ENCODE peak calls at places on chromosomes 11 and 22, in seven cellular contexts. V is IMR-90, G is K562, K is adrenal gland, I is breast epithelium, N is right lobe of liver, R is spleen. O is an unnamed sample. For H3K4me1 and H3K36me3, the result is how much of the 10 kb centered on the place peaks cover.

GRCh38 chr11:45560153-45560934 is 105.1 kb downstream of the CHST1 start:
- DNase-seq in K (no peak), V (no peak), N (no peak), R (no peak), G (no peak), I (no peak), O (no peak)

GRCh38 chr22:42880815-42881214 is 23.7 kb upstream of the ARFGAP3 start:
- DNase-seq in V (no peak), K (no peak), R (no peak), G (no peak), N (no peak), I (no peak), O (no peak)

GRCh38 chr11:72220696-72221363 is 3.7 kb upstream of the INPPL1 start:
- DNase-seq in G (no peak), K (no peak), N (no peak), R (peak), V (no peak), I (no peak), O (no peak)

GRCh38 chr11:109132539-109132938 is 289.5 kb upstream of the C11orf87 start:
- DNase-seq in I (no peak), K (no peak), V (no peak), R (no peak), G (no peak), N (no peak), O (no peak)

GRCh38 chr11:99494065-99494464 is 473.3 kb downstream of the CNTN5 start:
- DNase-seq in G (no peak), V (no peak), R (no peak), K (no peak), N (no peak), I (no peak), O (no peak)

GRCh38 chr11:70703141-70704052 is 305.1 kb downstream of the CTTN start:
- DNase-seq in I (no peak), G (no peak), N (no peak), K (no peak), V (no peak), R (peak), O (no peak)

GRCh38 chr11:12901874-12902481 is 107.1 kb upstream of the RASSF10 start:
- DNase-seq in V (peak), R (no peak), K (no peak), I (no peak), G (no peak), N (no peak), O (no peak)

GRCh38 chr11:72507050-72507449 is 72.7 kb upstream of the CLPB start:
- DNase-seq in K (no peak), R (no peak), V (no peak), I (no peak), G (no peak), N (no peak), O (no peak)

GRCh38 chr11:71451596-71452353 is 1.2 kb upstream of the NADSYN1 start:
- DNase-seq in I (no peak), V (no peak), G (no peak), R (no peak), K (peak), N (no peak), O (no peak)

GRCh38 chr22:21568207-21569075 is 927 bp downstream of the UBE2L3 start:
- DNase-seq in G (peak), N (peak), V (peak), I (no peak), R (peak), K (peak), O (no peak)

GRCh38 chr11:132886335-132886734 is 646.0 kb downstream of the OPCML start:
- DNase-seq in I (no peak), N (no peak), K (no peak), V (peak), G (no peak), R (no peak), O (no peak)

GRCh38 chr11:62983536-62984199 is 1.1 kb downstream of the SLC22A6 start:
- DNase-seq in K (no peak), G (no peak), R (no peak), I (no peak), N (no peak), V (no peak), O (no peak)

GRCh38 chr11:35088226-35088625 is 50.7 kb upstream of the CD44 start:
- DNase-seq in G (no peak), I (no peak), R (no peak), V (no peak), K (no peak), N (no peak), O (no peak)

GRCh38 chr11:110092577-110093406 is at the start of gene ZC3H12C:
- DNase-seq in K (peak), N (peak), G (peak), R (peak), I (peak), V (peak), O (peak)

GRCh38 chr11:44559207-44559943 is 6.1 kb upstream of the CD82 start:
- DNase-seq in N (no peak), V (no peak), K (no peak), R (peak), I (no peak), G (no peak), O (no peak)

GRCh38 chr11:73990727-73991126 is 8.1 kb upstream of the UCP2 start:
- DNase-seq in N (no peak), I (no peak), R (no peak), G (no peak), K (no peak), V (no peak), O (no peak)

GRCh38 chr11:64844330-64845124 is at the start of gene CDC42BPG:
- DNase-seq in K (peak), G (peak), N (peak), R (peak), V (peak), I (peak), O (no peak)
- TF ChIP-seq POLR2A in K (no peak), G (peak), N (peak), R (no peak), V (no peak), I (no peak), O (no peak)

GRCh38 chr11:123062892-123063395 is 1.0 kb upstream of the HSPA8 start:
- DNase-seq in V (peak), R (no peak), K (no peak), G (peak), N (no peak), I (no peak), O (no peak)
- H3K4me1 ChIP-seq in V (under half), R (half or more), K (under half), G (under half), N (under half), I (under half), O (under half)

GRCh38 chr22:31618471-31619176 is 43.4 kb downstream of the PISD start:
- DNase-seq in G (no peak), I (no peak), K (no peak), N (no peak), V (no peak), R (no peak), O (no peak)
- H3K36me3 ChIP-seq in G (half or more), I (under half), K (under half), N (under half), V (half or more), R (half or more), O (under half)

GRCh38 chr22:44359496-44360110 is 46.9 kb upstream of the SHISAL1 start:
- DNase-seq in K (peak), I (no peak), N (peak), G (no peak), V (no peak), R (peak), O (peak)

GRCh38 chr22:44357962-44358553 is 45.3 kb upstream of the SHISAL1 start:
- DNase-seq in V (peak), I (no peak), G (no peak), R (peak), K (peak), N (peak), O (peak)

GRCh38 chr22:44357296-44357961 is 44.7 kb upstream of the SHISAL1 start:
- DNase-seq in I (no peak), K (peak), R (peak), N (peak), V (no peak), G (no peak), O (peak)

GRCh38 chr22:44360306-44360685 is 47.5 kb upstream of the SHISAL1 start:
- DNase-seq in N (no peak), I (no peak), K (peak), V (no peak), G (no peak), R (peak), O (no peak)

DNA sequence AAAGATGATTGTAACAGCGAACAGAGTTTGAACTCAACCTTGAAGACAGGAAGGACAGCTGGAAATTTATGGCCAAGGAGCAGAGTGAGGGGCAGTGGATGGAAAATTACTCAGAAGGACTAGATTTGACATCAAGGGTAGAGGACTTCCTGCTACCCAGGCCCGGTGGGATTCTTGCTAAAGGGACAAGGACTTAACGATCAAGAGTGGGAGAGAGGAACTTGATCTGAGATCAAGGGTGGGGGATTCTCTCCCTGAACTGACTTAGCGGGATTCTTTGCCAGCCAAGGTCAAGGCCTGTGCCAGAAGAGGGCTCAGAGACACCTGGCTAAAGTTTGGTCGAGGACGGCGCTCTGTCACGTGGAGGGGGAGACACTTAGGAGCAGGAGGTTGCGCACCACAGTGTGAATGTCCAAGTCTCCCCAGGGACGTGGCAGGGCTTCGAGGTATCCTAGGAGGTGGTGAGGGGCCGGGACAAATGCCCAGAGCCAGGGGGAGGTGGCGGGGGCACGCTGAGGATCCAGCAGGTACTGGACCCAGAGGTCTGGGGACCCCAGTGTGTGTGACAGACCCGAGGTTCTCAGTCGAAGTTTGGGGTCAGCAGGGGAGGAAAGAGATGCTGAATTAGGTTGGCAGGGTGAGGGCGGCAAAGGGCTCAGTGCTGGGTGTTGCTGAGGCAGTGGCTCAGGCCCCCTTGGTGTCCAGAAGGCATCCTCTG is 46.1 kb upstream of the SHISAL1 start:
- DNase-seq in N (peak), R (peak), G (no peak), K (peak), V (no peak), I (no peak), O (peak)
- TF ChIP-seq POLR2A in N (no peak), R (no peak), G (no peak), K (no peak), V (no peak), I (no peak), O (no peak)

GRCh38 chr11:78423241-78423640 is 5.6 kb upstream of the GAB2 start:
- DNase-seq in K (no peak), V (no peak), R (no peak), G (no peak), I (no peak), N (no peak), O (no peak)

GRCh38 chr11:78427615-78428272 is 10.1 kb upstream of the GAB2 start:
- DNase-seq in K (no peak), G (no peak), I (no peak), V (no peak), R (no peak), N (no peak), O (no peak)

GRCh38 chr11:78424334-78425270 is 7.0 kb upstream of the GAB2 start:
- DNase-seq in G (no peak), V (peak), R (no peak), N (no peak), I (no peak), K (no peak), O (peak)

GRCh38 chr11:78426845-78427244 is 9.2 kb upstream of the GAB2 start:
- DNase-seq in R (no peak), K (no peak), G (no peak), N (no peak), I (no peak), V (no peak), O (no peak)

GRCh38 chr11:78425436-78425835 is 7.8 kb upstream of the GAB2 start:
- DNase-seq in V (no peak), N (no peak), G (no peak), R (no peak), I (no peak), K (no peak), O (no peak)
- H3K4me1 ChIP-seq in V (under half), N (under half), G (half or more), R (half or more), I (under half), K (under half), O (under half)

GRCh38 chr22:27903805-27904473 is 15.1 kb downstream of the PITPNB start:
- DNase-seq in G (no peak), V (no peak), N (no peak), I (no peak), K (no peak), R (no peak), O (no peak)
- H3K36me3 ChIP-seq in G (half or more), V (under half), N (under half), I (under half), K (under half), R (half or more), O (under half)